ENCODE peak calls at places on chromosomes 5 and 9, in four cellular contexts. N is hypothalamus, A is HFFc6, O is HEK293T. X is an unnamed sample.

GRCh38 chr5:17343675-17344074 is 126.2 kb downstream of the BASP1 start:
- DNase-seq in N (no peak), A (peak), O (no peak), X (no peak)

GRCh38 chr9:85536076-85536475 is 205.7 kb downstream of the AGTPBP1 start:
- DNase-seq in N (no peak), A (peak), O (no peak), X (peak)

GRCh38 chr9:35487066-35487465 is 2.8 kb upstream of the RUSC2 start:
- DNase-seq in N (no peak), A (no peak), O (no peak), X (no peak)

GRCh38 chr9:136532799-136533774 is 12.8 kb downstream of the NOTCH1 start:
- DNase-seq in N (no peak), A (no peak), O (no peak), X (no peak)

GRCh38 chr9:3224931-3225330 is 300.9 kb downstream of the RFX3 start:
- DNase-seq in N (no peak), A (no peak), O (no peak), X (no peak)

GRCh38 chr5:51387854-51388320 is 4.6 kb downstream of the ISL1 start:
- DNase-seq in N (no peak), A (no peak), O (no peak), X (no peak)

GRCh38 chr5:173757817-173758216 is 130.3 kb upstream of the CPEB4 start:
- DNase-seq in N (no peak), A (no peak), O (no peak), X (no peak)

GRCh38 chr9:130421802-130422276 is 22.9 kb upstream of the ASS1 start:
- DNase-seq in N (no peak), A (peak), O (no peak), X (no peak)

GRCh38 chr9:106945727-106946690 is 83.0 kb downstream of the ZNF462 start:
- DNase-seq in N (no peak), A (peak), O (no peak), X (no peak)

GRCh38 chr9:21286099-21286498 is 19.0 kb downstream of the IFNA5 start:
- DNase-seq in N (no peak), A (no peak), O (no peak), X (no peak)

GRCh38 chr5:9188956-9189355 is 356.9 kb downstream of the SEMA5A start:
- DNase-seq in N (no peak), A (no peak), O (no peak), X (no peak)

GRCh38 chr9:6667633-6668280 is 22.2 kb upstream of the GLDC start:
- DNase-seq in N (no peak), A (peak), O (peak), X (peak)

GRCh38 chr5:96904054-96904931 is 28.0 kb downstream of the ERAP2 start:
- DNase-seq in N (no peak), A (peak), O (no peak), X (peak)

GRCh38 chr5:76703707-76704106 is 12.2 kb upstream of the F2R start:
- DNase-seq in N (no peak), A (no peak), O (no peak), X (no peak)

GRCh38 chr9:123174887-123175518 is 93.4 kb downstream of the STRBP start:
- DNase-seq in N (no peak), A (no peak), O (no peak), X (no peak)

GRCh38 chr5:378976-379742 is 57.6 kb downstream of the AHRR start:
- DNase-seq in N (no peak), A (peak), O (no peak), X (peak)

GRCh38 chr5:14664270-14665109 is at the start of gene OTULIN:
- DNase-seq in N (peak), A (peak), O (peak), X (peak)